ENCODE peak calls at places on chromosome 4, in nine cellular contexts. D, A, X, N, W, S, Y, M and K are unnamed samples.

GRCh38 chr4:125042031-125042430 is 272.7 kb upstream of the FAT4 start:
- DNase-seq in D (no peak), A (no peak), X (no peak), N (no peak), W (no peak), S (no peak), Y (no peak), M (peak), K (no peak)

GRCh38 chr4:119286377-119287002 is 35.4 kb downstream of the FABP2 start:
- DNase-seq in D (no peak), A (no peak), X (no peak), N (peak), W (no peak), S (peak), Y (no peak), M (peak), K (peak)

GRCh38 chr4:133483600-133484246 is 334.6 kb downstream of the PCDH10 start:
- DNase-seq in D (no peak), A (no peak), X (no peak), N (no peak), W (no peak), S (peak), Y (peak), M (peak), K (peak)

GRCh38 chr4:13170131-13170530 is 314.0 kb downstream of the RAB28 start:
- DNase-seq in D (no peak), A (no peak), X (no peak), N (no peak), W (no peak), S (no peak), Y (no peak), M (no peak), K (no peak)

GRCh38 chr4:93313207-93313606 is 515.3 kb upstream of the ATOH1 start:
- DNase-seq in D (no peak), A (no peak), X (no peak), N (no peak), W (no peak), S (peak), Y (no peak), M (no peak), K (no peak)

GRCh38 chr4:92236907-92237306 is 66.9 kb upstream of the GRID2 start:
- DNase-seq in D (no peak), A (no peak), X (no peak), N (no peak), W (no peak), S (peak), Y (no peak), M (peak), K (no peak)

GRCh38 chr4:55444822-55445221 is 49.1 kb downstream of the TMEM165 start:
- DNase-seq in D (no peak), A (no peak), X (no peak), N (no peak), W (no peak), S (peak), Y (peak), M (peak), K (no peak)

GRCh38 chr4:155510771-155511170 is 134.0 kb upstream of the MAP9 start:
- DNase-seq in D (no peak), A (no peak), X (no peak), N (no peak), W (no peak), S (no peak), Y (no peak), M (no peak), K (no peak)

GRCh38 chr4:17704020-17704657 is 77.3 kb downstream of the FAM184B start:
- DNase-seq in D (no peak), A (no peak), X (no peak), N (no peak), W (peak), S (no peak), Y (no peak), M (no peak), K (no peak)

GRCh38 chr4:166044871-166045270 is 171.8 kb downstream of the TLL1 start:
- DNase-seq in D (no peak), A (no peak), X (no peak), N (no peak), W (no peak), S (no peak), Y (no peak), M (no peak), K (no peak)

GRCh38 chr4:2790583-2791517 is 2.0 kb upstream of the SH3BP2 start:
- DNase-seq in D (no peak), A (no peak), X (no peak), N (no peak), W (peak), S (no peak), Y (no peak), M (no peak), K (no peak)

GRCh38 chr4:10237131-10237530 is 120.5 kb upstream of the WDR1 start:
- DNase-seq in D (no peak), A (no peak), X (no peak), N (no peak), W (no peak), S (no peak), Y (no peak), M (no peak), K (no peak)

GRCh38 chr4:185305979-185306442 is 89.7 kb downstream of the LRP2BP start:
- DNase-seq in D (no peak), A (no peak), X (no peak), N (no peak), W (no peak), S (peak), Y (no peak), M (peak), K (peak)

GRCh38 chr4:162350331-162350730 is 186.5 kb upstream of the FSTL5 start:
- DNase-seq in D (no peak), A (no peak), X (no peak), N (no peak), W (no peak), S (no peak), Y (no peak), M (no peak), K (no peak)

GRCh38 chr4:98959411-98959810 is 30.5 kb upstream of the EIF4E start:
- DNase-seq in D (no peak), A (no peak), X (no peak), N (no peak), W (no peak), S (no peak), Y (no peak), M (no peak), K (no peak)

GRCh38 chr4:4847011-4847410 is 12.5 kb upstream of the MSX1 start:
- DNase-seq in D (no peak), A (no peak), X (no peak), N (no peak), W (no peak), S (no peak), Y (no peak), M (no peak), K (no peak)

GRCh38 chr4:27128431-27128830 is 267.8 kb downstream of the STIM2 start:
- DNase-seq in D (no peak), A (no peak), X (no peak), N (no peak), W (no peak), S (no peak), Y (no peak), M (no peak), K (no peak)

GRCh38 chr4:88690355-88690754 is 7.3 kb downstream of the NAP1L5 start:
- DNase-seq in D (no peak), A (no peak), X (no peak), N (no peak), W (no peak), S (peak), Y (no peak), M (peak), K (no peak)

GRCh38 chr4:55363618-55364420 is 17.8 kb downstream of the SRD5A3 start:
- DNase-seq in D (no peak), A (no peak), X (no peak), N (no peak), W (no peak), S (no peak), Y (no peak), M (peak), K (no peak)

GRCh38 chr4:94344457-94344856 is 1.8 kb upstream of the HPGDS start:
- DNase-seq in D (no peak), A (no peak), X (no peak), N (no peak), W (no peak), S (no peak), Y (no peak), M (no peak), K (no peak)

GRCh38 chr4:15466596-15466995 is 3.1 kb upstream of the CC2D2A start:
- DNase-seq in D (no peak), A (no peak), X (no peak), N (no peak), W (no peak), S (no peak), Y (no peak), M (no peak), K (no peak)

GRCh38 chr4:138087181-138087714 is 154.9 kb downstream of the SLC7A11 start:
- DNase-seq in D (no peak), A (no peak), X (no peak), N (no peak), W (no peak), S (no peak), Y (no peak), M (no peak), K (no peak)

GRCh38 chr4:71206763-71207162 is 132.1 kb upstream of the SLC4A4 start:
- DNase-seq in D (no peak), A (no peak), X (no peak), N (no peak), W (no peak), S (peak), Y (no peak), M (peak), K (no peak)

GRCh38 chr4:98377626-98378025 is 116.4 kb downstream of the RAP1GDS1 start:
- DNase-seq in D (no peak), A (no peak), X (no peak), N (no peak), W (no peak), S (peak), Y (no peak), M (peak), K (no peak)

GRCh38 chr4:115279300-115279699 is 165.9 kb upstream of the NDST4 start:
- DNase-seq in D (no peak), A (no peak), X (no peak), N (no peak), W (no peak), S (no peak), Y (no peak), M (no peak), K (no peak)

GRCh38 chr4:22515888-22516541 is at the start of gene ADGRA3:
- DNase-seq in D (peak), A (peak), X (peak), N (peak), W (peak), S (peak), Y (peak), M (peak), K (peak)

GRCh38 chr4:156771171-156771837 is 200.3 kb downstream of the PDGFC start:
- DNase-seq in D (no peak), A (no peak), X (peak), N (no peak), W (peak), S (peak), Y (no peak), M (peak), K (peak)

GRCh38 chr4:42396361-42397255 is 680 bp upstream of the SHISA3 start:
- DNase-seq in D (no peak), A (no peak), X (no peak), N (no peak), W (no peak), S (no peak), Y (no peak), M (no peak), K (no peak)

GRCh38 chr4:42397635-42398447 is 553 bp downstream of the SHISA3 start:
- DNase-seq in D (peak), A (no peak), X (no peak), N (no peak), W (peak), S (peak), Y (peak), M (no peak), K (peak)

GRCh38 chr4:42399393-42399792 is 2.1 kb downstream of the SHISA3 start:
- DNase-seq in D (no peak), A (no peak), X (no peak), N (no peak), W (no peak), S (no peak), Y (no peak), M (no peak), K (no peak)

GRCh38 chr4:42397256-42397634 is at the start of gene SHISA3:
- DNase-seq in D (peak), A (peak), X (no peak), N (no peak), W (no peak), S (no peak), Y (peak), M (peak), K (peak)

DNA sequence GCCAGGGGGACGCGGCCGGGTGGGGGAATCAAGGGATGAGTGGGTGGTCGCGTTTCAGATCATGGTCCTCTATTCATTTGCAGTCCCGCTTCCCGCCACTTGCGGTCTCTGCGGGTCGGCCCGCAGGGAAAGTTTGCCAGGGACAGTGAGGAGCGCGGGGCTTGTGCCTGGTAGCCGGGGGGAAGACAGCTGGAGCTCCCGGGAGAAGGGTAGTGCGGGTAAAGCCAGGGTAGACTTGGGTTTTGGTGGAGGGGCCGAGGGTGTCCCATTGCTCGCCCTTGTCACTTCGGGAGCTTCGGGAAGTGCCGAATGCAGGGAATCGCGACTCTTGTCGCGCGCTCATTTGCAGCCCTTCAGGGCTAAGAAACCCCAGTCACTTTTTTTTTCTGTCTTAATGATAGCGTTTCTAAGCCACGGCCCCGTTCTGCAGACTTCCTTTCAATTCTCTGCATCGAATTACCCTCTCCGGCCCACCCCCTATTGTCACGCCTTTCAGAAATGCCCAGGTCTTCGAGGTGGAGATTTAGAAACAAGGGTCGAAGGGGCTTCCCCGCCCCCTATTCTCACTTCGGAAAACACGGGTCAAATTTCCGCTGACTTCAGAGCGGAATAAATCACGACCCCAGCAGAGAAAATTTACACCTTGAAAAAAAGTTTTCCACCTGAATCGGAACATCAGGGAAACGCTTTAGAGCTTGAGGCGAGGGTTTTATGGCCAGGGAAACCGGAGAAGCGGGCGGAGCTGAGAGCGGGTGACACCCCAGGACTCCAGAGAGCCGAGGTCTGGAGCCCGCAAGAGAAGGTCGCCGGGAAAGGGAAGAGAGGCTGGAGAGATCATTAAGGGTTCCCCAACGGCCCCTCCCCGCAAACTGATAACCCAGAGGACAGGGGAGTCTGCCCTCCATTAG is 1.4 kb downstream of the SHISA3 start:
- DNase-seq in D (peak), A (no peak), X (no peak), N (no peak), W (no peak), S (no peak), Y (no peak), M (no peak), K (no peak)
- TF ChIP-seq CTCF in D (peak), A (no peak), X (no peak), N (no peak), W (no peak), S (no peak), Y (peak), M (no peak), K (no peak)

DNA sequence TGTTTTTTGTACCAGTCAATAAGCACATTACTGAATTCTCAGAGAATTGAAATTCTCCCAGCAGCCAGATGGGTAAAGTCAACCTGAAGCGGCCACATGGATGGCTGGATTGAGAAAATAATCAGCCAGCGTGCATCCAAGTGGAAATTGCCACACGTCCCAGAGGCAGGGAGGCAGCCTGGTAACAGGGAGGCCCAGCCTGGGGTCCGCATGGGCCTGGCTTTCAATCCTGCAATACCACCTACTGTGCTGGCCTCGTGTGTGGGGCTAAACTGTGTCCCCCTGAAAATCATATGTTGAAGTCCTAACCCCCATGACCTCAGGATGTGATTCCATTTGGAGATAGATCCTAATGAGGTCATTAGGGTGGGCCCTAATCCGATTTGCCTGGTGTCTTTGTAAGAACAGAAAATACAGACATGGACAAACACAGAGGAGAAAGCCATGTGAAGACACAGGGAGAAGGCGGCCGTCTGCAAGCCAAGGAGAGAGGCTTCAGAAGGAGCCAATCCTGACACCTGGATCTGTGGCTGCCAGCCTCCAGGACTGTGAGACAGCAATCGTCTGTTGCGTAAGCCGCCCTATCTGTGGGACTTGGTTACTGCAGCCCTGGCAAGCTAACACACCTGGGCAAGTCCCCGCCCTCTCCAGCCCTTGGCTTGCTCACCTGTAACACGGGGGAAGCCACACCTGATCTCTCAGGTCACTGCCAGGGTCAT is 90.3 kb downstream of the JAKMIP1 start:
- DNase-seq in D (no peak), A (peak), X (peak), N (no peak), W (peak), S (no peak), Y (peak), M (no peak), K (peak)
- TF ChIP-seq CTCF in D (no peak), A (no peak), X (no peak), N (no peak), W (peak), S (no peak), Y (peak), M (no peak), K (no peak)

DNA sequence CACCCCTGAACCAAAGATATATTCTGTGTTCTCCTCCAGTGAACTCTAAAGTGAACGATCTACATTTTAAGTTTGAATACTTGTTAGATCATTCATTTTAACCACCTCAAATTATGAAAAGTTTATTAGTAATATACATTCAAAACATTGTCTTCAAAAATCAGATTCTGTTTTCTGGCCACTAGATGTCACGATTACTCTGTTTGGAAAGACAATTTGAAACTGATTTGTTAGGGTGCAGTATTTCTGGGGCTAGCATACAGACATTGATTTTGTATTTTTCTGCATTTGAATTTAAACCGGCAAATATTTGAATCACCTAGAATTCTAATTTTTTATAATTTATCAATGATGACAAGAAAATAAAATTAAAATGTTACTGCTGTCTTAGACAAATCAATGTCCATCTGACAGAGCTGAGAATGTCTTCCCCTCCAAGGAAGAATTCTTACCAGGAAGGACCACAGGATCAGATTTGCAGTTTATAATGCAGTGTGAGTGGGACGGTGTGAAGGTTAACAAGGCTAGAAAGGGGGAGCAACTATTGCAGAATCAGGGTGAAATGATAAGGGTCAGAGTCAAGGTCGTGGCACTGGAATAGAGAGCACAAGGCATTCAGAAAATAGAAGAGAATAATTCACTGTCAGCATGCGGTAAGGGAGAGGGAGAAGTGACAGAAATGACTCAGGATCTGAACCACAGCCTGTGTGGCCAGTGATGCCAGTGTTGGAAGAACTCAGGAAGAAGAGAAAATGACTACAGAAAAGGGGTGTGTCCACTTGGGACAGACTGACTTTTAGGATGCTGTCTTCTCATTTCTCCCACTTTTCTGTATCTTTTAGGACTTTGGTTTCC is 91.6 kb downstream of the ANXA10 start:
- DNase-seq in D (no peak), A (peak), X (no peak), N (no peak), W (no peak), S (peak), Y (no peak), M (peak), K (no peak)
- TF ChIP-seq CTCF in D (peak), A (peak), X (no peak), N (peak), W (peak), S (peak), Y (peak), M (peak), K (peak)

GRCh38 chr4:127604949-127605709 is 27.6 kb upstream of the INTU start:
- DNase-seq in D (no peak), A (no peak), X (no peak), N (no peak), W (no peak), S (peak), Y (no peak), M (peak), K (no peak)
- TF ChIP-seq CTCF in D (peak), A (peak), X (no peak), N (no peak), W (peak), S (peak), Y (peak), M (peak), K (no peak)

GRCh38 chr4:143399113-143399949 is 62.7 kb downstream of the GAB1 start:
- DNase-seq in D (no peak), A (no peak), X (no peak), N (no peak), W (no peak), S (peak), Y (no peak), M (peak), K (peak)

GRCh38 chr4:143400082-143400481 is 63.4 kb downstream of the GAB1 start:
- DNase-seq in D (no peak), A (no peak), X (no peak), N (no peak), W (no peak), S (no peak), Y (no peak), M (no peak), K (no peak)

GRCh38 chr4:143396695-143397094 is 60.0 kb downstream of the GAB1 start:
- DNase-seq in D (no peak), A (no peak), X (no peak), N (no peak), W (no peak), S (peak), Y (no peak), M (no peak), K (no peak)

GRCh38 chr4:143397335-143397734 is 60.7 kb downstream of the GAB1 start:
- DNase-seq in D (no peak), A (no peak), X (no peak), N (no peak), W (no peak), S (peak), Y (no peak), M (peak), K (no peak)

DNA sequence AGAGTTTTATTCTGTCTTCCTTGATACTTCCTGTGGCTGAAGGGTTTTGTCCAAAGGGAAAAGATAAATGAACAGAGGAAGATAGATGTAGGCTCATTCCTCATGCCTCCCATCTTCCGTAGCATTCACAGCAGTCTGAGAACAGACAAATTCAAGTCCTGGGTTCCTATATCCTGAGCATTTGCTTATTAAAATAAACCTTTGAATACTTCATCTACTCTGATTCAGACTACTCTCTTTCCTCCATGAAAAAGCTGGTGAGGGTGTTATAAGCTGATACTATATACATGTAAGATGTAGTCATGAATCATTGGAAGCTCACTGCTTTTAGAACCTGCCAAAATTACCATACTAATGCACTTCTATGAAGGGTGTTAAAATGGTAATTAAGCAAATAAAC is 61.2 kb downstream of the GAB1 start:
- DNase-seq in D (no peak), A (no peak), X (no peak), N (no peak), W (no peak), S (peak), Y (no peak), M (no peak), K (no peak)
- TF ChIP-seq CTCF in D (no peak), A (no peak), X (no peak), N (no peak), W (no peak), S (no peak), Y (no peak), M (no peak), K (no peak)